ENCODE peak calls at places on chromosomes 3 and 15, in five cellular contexts. K is activated naive CD8-positive, alpha-beta T cell treated with anti-CD3 and anti-CD28 coated beads for 36 hours; I is iPS-NIHi11; U is GM13977; V is PC-9. X is an unnamed sample.

GRCh38 chr3:12893247-12893646 is 51.9 kb upstream of the RPL32 start:
- DNase-seq in V (no peak), I (no peak), U (no peak), K (no peak), X (no peak)

GRCh38 chr3:190807719-190808375 is 54.6 kb downstream of the GMNC start:
- DNase-seq in V (no peak), K (no peak), U (no peak), I (no peak), X (no peak)

GRCh38 chr3:112345681-112346080 is 12.7 kb downstream of the CD200 start:
- DNase-seq in K (no peak), U (no peak), V (no peak), I (no peak), X (no peak)

GRCh38 chr3:150293401-150294001 is 114.6 kb upstream of the TSC22D2 start:
- DNase-seq in U (no peak), V (no peak), K (no peak), I (no peak), X (no peak)

GRCh38 chr15:73872370-73872769 is 994 bp upstream of the TBC1D21 start:
- DNase-seq in K (no peak), V (no peak), I (no peak), U (no peak), X (no peak)

GRCh38 chr15:101162701-101163483 is 89.0 kb downstream of the CHSY1 start:
- DNase-seq in U (no peak), K (no peak), V (no peak), I (no peak), X (no peak)

GRCh38 chr3:8491750-8492149 is 9.9 kb upstream of the LMCD1 start:
- DNase-seq in V (no peak), U (no peak), I (no peak), K (no peak), X (no peak)

GRCh38 chr3:160986060-160986459 is 119.1 kb downstream of the B3GALNT1 start:
- DNase-seq in U (no peak), I (no peak), K (no peak), V (no peak), X (no peak)

X was measured in GM12878.